ENCODE peak calls at places on chromosome 7, in five cellular contexts. One of them, this sample, is unnamed.

GRCh38 chr7:143882020-143882610 is 19.9 kb downstream of the TCAF1 start:
- DNase-seq in K562: no peak
- DNase-seq in HepG2: peak
- DNase-seq in GM12878: no peak
- DNase-seq in SK-N-SH: peak
- DNase-seq in this sample: no peak

GRCh38 chr7:2815523-2816240 is 28.4 kb downstream of the GNA12 start:
- DNase-seq in GM12878: no peak
- DNase-seq in HepG2: no peak
- DNase-seq in SK-N-SH: no peak
- DNase-seq in K562: no peak
- DNase-seq in this sample: no peak

GRCh38 chr7:32858648-32859047 is 32.9 kb downstream of the KBTBD2 start:
- DNase-seq in HepG2: no peak
- DNase-seq in SK-N-SH: no peak
- DNase-seq in GM12878: no peak
- DNase-seq in K562: no peak
- DNase-seq in this sample: no peak

GRCh38 chr7:4230352-4230751 is 451.7 kb upstream of the FOXK1 start:
- DNase-seq in HepG2: no peak
- DNase-seq in K562: no peak
- DNase-seq in SK-N-SH: no peak
- DNase-seq in GM12878: no peak
- DNase-seq in this sample: no peak

GRCh38 chr7:7834761-7835160 is 116.4 kb upstream of the RPA3 start:
- DNase-seq in HepG2: no peak
- DNase-seq in SK-N-SH: no peak
- DNase-seq in GM12878: no peak
- DNase-seq in K562: no peak
- DNase-seq in this sample: no peak

GRCh38 chr7:148809856-148810255 is 74.2 kb downstream of the EZH2 start:
- DNase-seq in SK-N-SH: no peak
- DNase-seq in GM12878: no peak
- DNase-seq in HepG2: no peak
- DNase-seq in K562: no peak
- DNase-seq in this sample: no peak

GRCh38 chr7:116672596-116673503 is 854 bp downstream of the MET start:
- DNase-seq in HepG2: peak
- DNase-seq in K562: no peak
- DNase-seq in SK-N-SH: peak
- DNase-seq in GM12878: no peak
- DNase-seq in this sample: peak

GRCh38 chr7:20279979-20280378 is 50.7 kb upstream of the ITGB8 start:
- DNase-seq in K562: no peak
- DNase-seq in HepG2: no peak
- DNase-seq in SK-N-SH: no peak
- DNase-seq in GM12878: no peak
- DNase-seq in this sample: no peak

GRCh38 chr7:28686418-28686800 is 271.7 kb downstream of the TRIL start:
- DNase-seq in K562: no peak
- DNase-seq in HepG2: no peak
- DNase-seq in GM12878: no peak
- DNase-seq in SK-N-SH: peak
- DNase-seq in this sample: peak

GRCh38 chr7:125118444-125118843 is 188.8 kb upstream of the POT1 start:
- DNase-seq in SK-N-SH: no peak
- DNase-seq in K562: no peak
- DNase-seq in GM12878: no peak
- DNase-seq in HepG2: no peak
- DNase-seq in this sample: no peak

GRCh38 chr7:146510088-146510680 is 393.6 kb downstream of the CNTNAP2 start:
- DNase-seq in SK-N-SH: no peak
- DNase-seq in HepG2: no peak
- DNase-seq in K562: no peak
- DNase-seq in GM12878: no peak
- DNase-seq in this sample: no peak

GRCh38 chr7:19117081-19117869 is at the start of gene TWIST1:
- DNase-seq in GM12878: no peak
- DNase-seq in K562: no peak
- DNase-seq in SK-N-SH: peak
- DNase-seq in HepG2: no peak
- DNase-seq in this sample: peak

GRCh38 chr7:11605749-11606148 is 226.2 kb downstream of the THSD7A start:
- DNase-seq in K562: no peak
- DNase-seq in GM12878: no peak
- DNase-seq in SK-N-SH: no peak
- DNase-seq in HepG2: no peak
- DNase-seq in this sample: no peak

GRCh38 chr7:112546723-112547513 is 66.1 kb downstream of the LSMEM1 start:
- DNase-seq in GM12878: no peak
- DNase-seq in K562: no peak
- DNase-seq in HepG2: peak
- DNase-seq in SK-N-SH: peak
- DNase-seq in this sample: no peak

GRCh38 chr7:156063241-156063810 is 251.1 kb upstream of the SHH start:
- DNase-seq in GM12878: no peak
- DNase-seq in K562: no peak
- DNase-seq in SK-N-SH: no peak
- DNase-seq in HepG2: no peak
- DNase-seq in this sample: no peak

GRCh38 chr7:8378349-8379019 is 54.9 kb upstream of the NXPH1 start:
- DNase-seq in SK-N-SH: peak
- DNase-seq in K562: no peak
- DNase-seq in GM12878: no peak
- DNase-seq in HepG2: no peak
- DNase-seq in this sample: no peak

DNA sequence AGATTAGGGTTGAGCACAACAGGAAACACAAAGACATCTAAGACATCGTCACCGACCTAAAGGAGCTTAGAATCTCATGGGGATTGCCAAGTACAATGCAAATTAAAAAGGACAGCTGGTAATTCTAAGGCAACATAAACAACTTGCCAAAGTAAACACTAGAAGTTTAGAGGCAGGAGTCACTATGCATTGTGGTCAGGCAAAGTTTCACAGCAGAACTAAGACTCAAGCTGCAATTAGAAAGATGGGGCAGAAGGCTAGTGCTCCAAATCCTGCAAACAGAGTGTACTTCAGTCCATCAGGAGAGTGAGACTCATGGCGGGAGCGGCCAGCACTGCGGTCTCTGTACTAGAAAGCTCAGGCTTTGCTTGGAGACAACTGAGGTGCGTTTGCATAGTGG is 52.7 kb downstream of the HIPK2 start:
- DNase-seq in GM12878: peak
- DNase-seq in K562: no peak
- DNase-seq in SK-N-SH: no peak
- DNase-seq in HepG2: no peak
- DNase-seq in this sample: no peak
- TF ChIP-seq FOXM1 in GM12878: no peak
- TF ChIP-seq FOXM1 in K562: no peak
- TF ChIP-seq FOXM1 in SK-N-SH: no peak
- TF ChIP-seq FOXM1 in HepG2: no peak
- TF ChIP-seq FOXM1 in this sample: no peak

GRCh38 chr7:114128880-114129279 is 210.1 kb upstream of the PPP1R3A start:
- DNase-seq in GM12878: no peak
- DNase-seq in SK-N-SH: no peak
- DNase-seq in K562: no peak
- DNase-seq in HepG2: no peak
- DNase-seq in this sample: no peak

GRCh38 chr7:114133717-114134116 is 214.9 kb upstream of the PPP1R3A start:
- DNase-seq in HepG2: no peak
- DNase-seq in K562: no peak
- DNase-seq in SK-N-SH: no peak
- DNase-seq in GM12878: no peak
- DNase-seq in this sample: no peak

DNA sequence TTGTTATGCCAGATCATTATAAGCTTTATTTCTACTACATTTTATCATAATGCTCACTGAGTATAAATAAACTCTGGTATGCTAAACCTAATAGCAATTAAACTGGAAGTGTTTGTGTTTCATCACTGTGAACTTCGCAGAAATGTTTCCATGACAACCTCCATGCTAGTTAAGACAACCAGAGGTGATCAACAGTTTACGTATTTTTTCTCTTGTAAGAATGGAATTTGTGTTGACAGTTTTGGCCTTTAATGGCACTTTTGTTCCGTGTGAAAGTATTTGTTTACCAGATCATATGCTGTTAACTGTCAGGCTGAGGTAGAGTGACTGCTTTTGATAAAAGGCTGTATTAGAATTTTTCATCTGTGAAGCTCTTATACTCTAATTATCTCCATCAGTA is 212.1 kb upstream of the PPP1R3A start:
- DNase-seq in K562: no peak
- DNase-seq in GM12878: no peak
- DNase-seq in HepG2: no peak
- DNase-seq in SK-N-SH: no peak
- DNase-seq in this sample: no peak
- TF ChIP-seq FOXM1 in K562: no peak
- TF ChIP-seq FOXM1 in GM12878: no peak
- TF ChIP-seq FOXM1 in HepG2: no peak
- TF ChIP-seq FOXM1 in SK-N-SH: no peak
- TF ChIP-seq FOXM1 in this sample: no peak

GRCh38 chr7:69342154-69342884 is 256.0 kb upstream of the AUTS2 start:
- DNase-seq in GM12878: no peak
- DNase-seq in HepG2: no peak
- DNase-seq in K562: no peak
- DNase-seq in SK-N-SH: no peak
- DNase-seq in this sample: no peak
- TF ChIP-seq FOXM1 in GM12878: no peak
- TF ChIP-seq FOXM1 in HepG2: no peak
- TF ChIP-seq FOXM1 in K562: no peak
- TF ChIP-seq FOXM1 in SK-N-SH: no peak
- TF ChIP-seq FOXM1 in this sample: no peak

DNA sequence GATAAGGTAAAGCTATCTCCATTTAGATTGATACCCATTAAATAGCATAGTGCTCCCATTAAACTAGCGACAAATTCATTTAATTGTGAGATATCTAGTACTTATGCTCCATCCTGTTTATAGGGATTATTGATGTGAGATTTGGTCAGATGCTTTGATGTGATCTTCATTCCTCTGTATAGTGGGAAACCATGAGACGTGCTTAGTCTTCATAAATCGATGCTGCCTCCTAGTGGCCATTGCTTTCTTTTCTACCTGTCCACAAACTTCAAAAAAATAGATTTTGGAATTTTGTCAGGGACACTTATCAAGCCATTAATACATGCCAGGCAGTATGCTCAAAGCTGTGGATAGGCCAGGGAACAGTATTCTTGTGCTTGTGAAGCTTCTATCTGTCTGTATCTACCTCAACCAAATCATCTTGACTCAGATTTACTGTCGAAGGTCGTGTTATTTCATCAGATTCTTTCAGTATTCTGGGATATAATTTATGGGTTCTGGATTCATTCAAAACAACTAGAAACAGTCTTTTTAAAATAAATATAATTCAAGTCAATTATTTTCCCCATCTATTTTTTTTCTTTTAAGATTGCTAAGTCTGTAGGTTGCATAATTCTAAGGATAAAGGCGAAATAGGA is 12.0 kb downstream of the LSM8 start:
- DNase-seq in K562: peak
- DNase-seq in SK-N-SH: peak
- DNase-seq in HepG2: peak
- DNase-seq in GM12878: no peak
- DNase-seq in this sample: peak
- TF ChIP-seq FOXM1 in K562: no peak
- TF ChIP-seq FOXM1 in SK-N-SH: no peak
- TF ChIP-seq FOXM1 in HepG2: no peak
- TF ChIP-seq FOXM1 in GM12878: no peak
- TF ChIP-seq FOXM1 in this sample: no peak

GRCh38 chr7:139230484-139230773 is 608 bp upstream of the UBN2 start:
- DNase-seq in SK-N-SH: no peak
- DNase-seq in HepG2: no peak
- DNase-seq in K562: no peak
- DNase-seq in GM12878: no peak
- DNase-seq in this sample: no peak

GRCh38 chr7:139232377-139232717 is 1.3 kb downstream of the UBN2 start:
- DNase-seq in SK-N-SH: no peak
- DNase-seq in GM12878: no peak
- DNase-seq in HepG2: no peak
- DNase-seq in K562: peak
- DNase-seq in this sample: no peak

GRCh38 chr7:139230774-139231512 is at the start of gene UBN2:
- DNase-seq in GM12878: peak
- DNase-seq in HepG2: peak
- DNase-seq in SK-N-SH: peak
- DNase-seq in K562: peak
- DNase-seq in this sample: peak

GRCh38 chr7:139232893-139233292 is 1.9 kb downstream of the UBN2 start:
- DNase-seq in SK-N-SH: no peak
- DNase-seq in GM12878: no peak
- DNase-seq in HepG2: no peak
- DNase-seq in K562: no peak
- DNase-seq in this sample: no peak

DNA sequence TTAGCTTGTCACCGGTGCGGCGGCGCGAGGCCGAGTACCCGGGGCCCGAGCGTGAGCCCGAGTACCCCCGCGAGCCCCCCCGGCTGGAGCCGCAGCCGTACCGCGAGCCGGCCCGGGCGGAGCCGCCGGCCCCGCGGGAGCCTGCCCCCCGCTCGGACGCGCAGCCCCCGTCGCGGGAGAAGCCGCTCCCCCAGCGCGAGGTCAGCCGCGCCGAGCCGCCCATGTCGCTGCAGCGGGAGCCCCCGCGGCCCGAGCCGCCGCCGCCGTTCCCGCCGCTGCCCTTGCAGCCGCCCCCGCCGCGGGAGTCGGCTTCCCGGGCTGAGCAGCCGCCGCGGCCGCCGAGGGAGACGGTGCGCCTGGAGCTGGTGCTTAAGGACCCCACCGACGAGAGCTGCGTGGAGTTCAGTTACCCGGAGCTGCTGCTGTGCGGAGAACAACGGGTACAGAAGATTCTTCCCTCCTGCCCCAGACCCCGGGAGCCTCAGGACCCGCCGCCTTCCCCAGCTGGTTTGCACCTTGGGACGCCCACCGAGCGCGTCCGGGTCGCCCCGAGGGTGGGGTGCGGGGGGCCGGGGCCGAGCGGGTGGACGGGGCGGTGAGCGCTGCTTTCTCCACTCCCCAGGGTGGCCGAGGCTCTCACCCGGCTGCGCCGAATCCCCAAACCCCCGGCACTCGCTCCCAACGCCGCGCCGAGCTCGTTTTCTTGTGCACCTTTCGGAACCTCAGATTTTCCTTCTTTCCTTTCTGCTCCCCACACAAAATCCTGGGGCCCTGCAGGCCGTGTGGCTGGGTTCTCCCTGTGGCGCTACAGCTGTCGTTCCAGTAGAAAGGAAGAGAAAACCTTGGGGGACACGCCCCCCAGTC is 708 bp downstream of the UBN2 start:
- DNase-seq in GM12878: no peak
- DNase-seq in K562: peak
- DNase-seq in HepG2: peak
- DNase-seq in SK-N-SH: peak
- DNase-seq in this sample: peak
- TF ChIP-seq FOXM1 in GM12878: no peak
- TF ChIP-seq FOXM1 in K562: no peak
- TF ChIP-seq FOXM1 in HepG2: no peak
- TF ChIP-seq FOXM1 in SK-N-SH: no peak
- TF ChIP-seq FOXM1 in this sample: peak